ENCODE peak calls at places on chromosomes 4 and X, in four cellular contexts. W, G, B and K are unnamed samples.

GRCh38 chrX:153945956-153946909 is 1.8 kb upstream of the RENBP start:
- DNase-seq in B (no peak), W (no peak), G (no peak), K (no peak)

GRCh38 chr4:8700576-8700975 is 108.0 kb downstream of the CPZ start:
- DNase-seq in B (no peak), G (no peak), W (no peak), K (no peak)

GRCh38 chr4:106496066-106496465 is 127.5 kb upstream of the GIMD1 start:
- DNase-seq in W (no peak), B (peak; percentile 9), G (no peak), K (no peak)

GRCh38 chrX:39928704-39929439 is 168.9 kb downstream of the BCOR start:
- DNase-seq in B (no peak), G (no peak), W (no peak), K (no peak)

GRCh38 chr4:26140150-26140898 is 180.5 kb upstream of the RBPJ start:
- DNase-seq in B (peak; percentile 93), W (peak; percentile 95), G (peak; percentile 30), K (no peak)

GRCh38 chrX:87727615-87728014 is 210.0 kb downstream of the KLHL4 start:
- DNase-seq in G (no peak), W (no peak), B (no peak), K (no peak)

GRCh38 chrX:47420264-47420663 is 49.9 kb downstream of the ZNF157 start:
- DNase-seq in W (no peak), G (no peak), B (no peak), K (no peak)

GRCh38 chr4:72326692-72327632 is 242.1 kb downstream of the ADAMTS3 start:
- DNase-seq in B (peak; percentile 52), G (no peak), W (peak; percentile 36), K (no peak)

GRCh38 chr4:123488916-123489315 is 92.3 kb downstream of the SPRY1 start:
- DNase-seq in B (peak; percentile 75), W (peak; percentile 12), G (no peak), K (no peak)

GRCh38 chr4:2875556-2875955 is 31.9 kb downstream of the ADD1 start:
- DNase-seq in G (no peak), W (no peak), B (no peak), K (no peak)

GRCh38 chr4:11512861-11513260 is 84.2 kb upstream of the HS3ST1 start:
- DNase-seq in G (no peak), W (no peak), B (peak; percentile 54), K (peak; percentile 19)

GRCh38 chr4:48939785-48940184 is 33.2 kb upstream of the OCIAD2 start:
- DNase-seq in G (no peak), W (peak; percentile 53), B (peak; percentile 66), K (no peak)

GRCh38 chrX:110852180-110852579 is 56.6 kb upstream of the CHRDL1 start:
- DNase-seq in B (peak; percentile 36), W (peak; percentile 16), G (no peak), K (no peak)

GRCh38 chrX:45775462-45775861 is 574.8 kb upstream of the DIPK2B start:
- DNase-seq in W (peak; percentile 47), G (no peak), B (peak; percentile 89), K (no peak)

GRCh38 chr4:67082746-67083145 is 462.6 kb downstream of the CENPC start:
- DNase-seq in B (no peak), G (no peak), W (no peak), K (no peak)

GRCh38 chr4:67091668-67092067 is 453.6 kb downstream of the CENPC start:
- DNase-seq in W (no peak), B (no peak), G (no peak), K (no peak)

GRCh38 chr4:67083496-67083895 is 461.8 kb downstream of the CENPC start:
- DNase-seq in B (no peak), G (no peak), W (no peak), K (no peak)

GRCh38 chr4:67084801-67085200 is 460.5 kb downstream of the CENPC start:
- DNase-seq in B (no peak), G (no peak), W (no peak), K (no peak)

GRCh38 chr4:67087897-67088296 is 457.4 kb downstream of the CENPC start:
- DNase-seq in B (no peak), W (no peak), G (no peak), K (no peak)
- TF ChIP-seq CTCF in B (no peak), W (peak; percentile 27), G (no peak), K (no peak)

GRCh38 chr4:138938371-138938699 is 77.2 kb upstream of the NOCT start:
- DNase-seq in G (no peak), B (peak; percentile 76), W (peak; percentile 54), K (peak; percentile 22)
- TF ChIP-seq CTCF in G (peak; percentile 65), B (peak; percentile 31), W (peak; percentile 43), K (peak; percentile 38)

GRCh38 chr4:1288786-1289185 is 905 bp upstream of the MAEA start:
- DNase-seq in W (no peak), B (no peak), G (no peak), K (no peak)

GRCh38 chr4:1291996-1292702 is 2.5 kb downstream of the MAEA start:
- DNase-seq in W (no peak), G (no peak), B (no peak), K (no peak)

GRCh38 chr4:1290165-1290977 is 680 bp downstream of the MAEA start:
- DNase-seq in B (peak; percentile 38), W (peak; percentile 29), G (no peak), K (no peak)

GRCh38 chr4:1291091-1291490 is 1.4 kb downstream of the MAEA start:
- DNase-seq in W (no peak), B (no peak), G (no peak), K (no peak)

GRCh38 chr4:1289232-1290164 is at the start of gene MAEA:
- DNase-seq in G (peak; percentile 97), B (peak; percentile 99), W (peak; percentile 96), K (peak; percentile 86)
- TF ChIP-seq CTCF in G (peak; percentile 24), B (no peak), W (no peak), K (no peak)

DNA sequence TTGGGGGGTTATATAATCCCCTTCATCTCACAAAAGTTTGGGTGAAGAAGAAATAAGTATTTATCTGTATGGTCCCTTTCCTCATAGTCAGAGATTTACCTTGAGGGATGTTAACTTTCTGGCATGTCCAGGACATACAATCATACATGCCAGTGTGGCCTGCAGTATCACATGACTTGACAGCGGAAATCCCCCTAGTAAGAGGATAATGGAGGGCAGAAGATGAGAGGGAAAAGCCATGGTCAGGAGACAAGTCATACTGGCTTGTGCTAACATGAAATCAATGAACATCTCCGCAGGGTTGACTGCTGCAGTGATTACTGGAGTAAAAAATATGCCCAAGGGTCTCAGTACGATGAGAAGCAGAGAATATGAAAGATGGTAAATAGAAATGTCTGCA is 1385.7 kb upstream of the ADGRL3 start:
- DNase-seq in B (no peak), G (no peak), W (no peak), K (no peak)
- TF ChIP-seq CTCF in B (no peak), G (no peak), W (no peak), K (no peak)

GRCh38 chr4:166198516-166198915 is 325.5 kb downstream of the TLL1 start:
- DNase-seq in G (no peak), W (no peak), B (no peak), K (no peak)
- TF ChIP-seq CTCF in G (no peak), W (no peak), B (no peak), K (no peak)

GRCh38 chr4:23884731-23885130 is 5.1 kb downstream of the PPARGC1A start:
- DNase-seq in B (no peak), G (no peak), W (no peak), K (no peak)
- TF ChIP-seq CTCF in B (no peak), G (no peak), W (no peak), K (no peak)